ENCODE peak calls at places on chromosomes 12 and 14, in nine cellular contexts. One of them, this sample, is unnamed.

GRCh38 chr12:120496353-120497340 is 734 bp downstream of the DYNLL1 start:
- DNase-seq in H9: peak; percentile 53
- DNase-seq in HepG2: no peak
- DNase-seq in HCT116: no peak
- DNase-seq in K562: peak; percentile 89
- DNase-seq in OCI-LY7: peak; percentile 76
- DNase-seq in keratinocyte: no peak
- DNase-seq in MM.1S: peak; percentile 27
- DNase-seq in GM23338: peak; percentile 56
- DNase-seq in this sample: peak; percentile 42

GRCh38 chr14:69711471-69712216 is 55.3 kb upstream of the SRSF5 start:
- DNase-seq in MM.1S: no peak
- DNase-seq in HCT116: no peak
- DNase-seq in GM23338: no peak
- DNase-seq in H9: no peak
- DNase-seq in OCI-LY7: no peak
- DNase-seq in HepG2: no peak
- DNase-seq in K562: no peak
- DNase-seq in keratinocyte: no peak
- DNase-seq in this sample: no peak

GRCh38 chr14:91261986-91262549 is 17.6 kb upstream of the GPR68 start:
- DNase-seq in keratinocyte: no peak
- DNase-seq in HCT116: no peak
- DNase-seq in HepG2: no peak
- DNase-seq in OCI-LY7: no peak
- DNase-seq in MM.1S: no peak
- DNase-seq in GM23338: no peak
- DNase-seq in H9: no peak
- DNase-seq in K562: no peak
- DNase-seq in this sample: no peak

GRCh38 chr14:89011727-89012271 is 187.3 kb downstream of the TTC8 start:
- DNase-seq in MM.1S: no peak
- DNase-seq in OCI-LY7: no peak
- DNase-seq in keratinocyte: no peak
- DNase-seq in HepG2: no peak
- DNase-seq in GM23338: peak; percentile 47
- DNase-seq in HCT116: no peak
- DNase-seq in H9: no peak
- DNase-seq in K562: no peak
- DNase-seq in this sample: no peak

GRCh38 chr14:31228533-31228932 is 20.9 kb upstream of the HECTD1 start:
- DNase-seq in K562: no peak
- DNase-seq in OCI-LY7: no peak
- DNase-seq in H9: no peak
- DNase-seq in keratinocyte: no peak
- DNase-seq in HepG2: no peak
- DNase-seq in MM.1S: no peak
- DNase-seq in GM23338: no peak
- DNase-seq in HCT116: no peak
- DNase-seq in this sample: peak; percentile 77

GRCh38 chr12:3249081-3249800 is 172.1 kb downstream of the TSPAN9 start:
- DNase-seq in keratinocyte: no peak
- DNase-seq in HepG2: no peak
- DNase-seq in MM.1S: no peak
- DNase-seq in K562: no peak
- DNase-seq in GM23338: no peak
- DNase-seq in H9: no peak
- DNase-seq in OCI-LY7: no peak
- DNase-seq in HCT116: no peak
- DNase-seq in this sample: no peak

GRCh38 chr12:10634427-10634826 is 21.0 kb upstream of the MAGOHB start:
- DNase-seq in GM23338: no peak
- DNase-seq in MM.1S: no peak
- DNase-seq in H9: no peak
- DNase-seq in keratinocyte: no peak
- DNase-seq in HCT116: no peak
- DNase-seq in OCI-LY7: no peak
- DNase-seq in K562: no peak
- DNase-seq in HepG2: peak; percentile 3
- DNase-seq in this sample: peak; percentile 73

GRCh38 chr14:51478241-51478640 is 173.5 kb upstream of the FRMD6 start:
- DNase-seq in GM23338: no peak
- DNase-seq in K562: no peak
- DNase-seq in keratinocyte: no peak
- DNase-seq in MM.1S: no peak
- DNase-seq in H9: no peak
- DNase-seq in OCI-LY7: no peak
- DNase-seq in HepG2: no peak
- DNase-seq in HCT116: no peak
- DNase-seq in this sample: no peak

GRCh38 chr12:123049398-123050250 is 69.1 kb downstream of the ARL6IP4 start:
- DNase-seq in MM.1S: no peak
- DNase-seq in GM23338: no peak
- DNase-seq in HepG2: no peak
- DNase-seq in H9: no peak
- DNase-seq in keratinocyte: no peak
- DNase-seq in OCI-LY7: no peak
- DNase-seq in K562: no peak
- DNase-seq in HCT116: no peak
- DNase-seq in this sample: no peak

GRCh38 chr12:6960291-6961277 is 9.4 kb downstream of the PTPN6 start:
- DNase-seq in MM.1S: peak; percentile 78
- DNase-seq in H9: no peak
- DNase-seq in OCI-LY7: peak; percentile 68
- DNase-seq in keratinocyte: no peak
- DNase-seq in K562: no peak
- DNase-seq in HCT116: no peak
- DNase-seq in GM23338: no peak
- DNase-seq in HepG2: no peak
- DNase-seq in this sample: no peak

GRCh38 chr12:69105101-69105613 is 134.2 kb upstream of the CPSF6 start:
- DNase-seq in K562: no peak
- DNase-seq in keratinocyte: no peak
- DNase-seq in OCI-LY7: no peak
- DNase-seq in HepG2: no peak
- DNase-seq in H9: no peak
- DNase-seq in HCT116: no peak
- DNase-seq in GM23338: no peak
- DNase-seq in MM.1S: no peak
- DNase-seq in this sample: peak; percentile 11

GRCh38 chr12:109739747-109740693 is 26.4 kb downstream of the FAM222A start:
- DNase-seq in GM23338: peak; percentile 77
- DNase-seq in H9: peak; percentile 71
- DNase-seq in MM.1S: no peak
- DNase-seq in HepG2: no peak
- DNase-seq in keratinocyte: no peak
- DNase-seq in OCI-LY7: peak; percentile 24
- DNase-seq in K562: peak; percentile 68
- DNase-seq in HCT116: no peak
- DNase-seq in this sample: no peak

DNA sequence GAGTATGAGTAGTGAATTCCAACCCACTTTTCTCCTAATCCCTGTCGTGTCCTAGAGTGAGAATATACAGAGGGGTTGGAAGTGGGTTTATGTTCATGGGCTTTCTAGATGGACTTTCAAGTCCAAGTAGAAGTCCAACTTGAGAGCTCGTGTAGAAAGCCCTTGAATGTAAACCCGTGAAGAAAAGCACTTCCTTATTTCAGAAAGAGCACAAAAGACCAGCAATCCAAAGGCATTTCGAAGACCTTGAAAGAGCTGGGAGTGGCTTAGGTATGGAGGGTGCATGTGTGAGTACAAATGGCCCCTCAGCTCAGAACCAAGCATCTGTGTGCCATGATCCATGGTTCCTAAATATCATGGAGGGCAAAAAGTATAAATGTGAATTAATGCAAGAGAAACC is 160.7 kb downstream of the ETV6 start:
- DNase-seq in H9: no peak
- DNase-seq in K562: no peak
- DNase-seq in MM.1S: no peak
- DNase-seq in HCT116: no peak
- DNase-seq in OCI-LY7: peak; percentile 48
- DNase-seq in keratinocyte: no peak
- DNase-seq in HepG2: no peak
- DNase-seq in GM23338: no peak
- DNase-seq in this sample: no peak
- H3K4me1 ChIP-seq in H9: peaks cover 16% of the 10 kb centered on the region
- H3K4me1 ChIP-seq in K562: no peaks in the 10 kb centered on the region
- H3K4me1 ChIP-seq in MM.1S: peaks cover 54% of the 10 kb centered on the region
- H3K4me1 ChIP-seq in HCT116: no peaks in the 10 kb centered on the region
- H3K4me1 ChIP-seq in OCI-LY7: peaks cover 90% of the 10 kb centered on the region
- H3K4me1 ChIP-seq in keratinocyte: peaks cover 9% of the 10 kb centered on the region
- H3K4me1 ChIP-seq in HepG2: peaks cover 35% of the 10 kb centered on the region
- H3K4me1 ChIP-seq in GM23338: peaks cover 55% of the 10 kb centered on the region
- H3K4me1 ChIP-seq in this sample: peaks cover 4% of the 10 kb centered on the region

GRCh38 chr12:113239288-113239771 is 18.1 kb downstream of the TPCN1 start:
- DNase-seq in keratinocyte: no peak
- DNase-seq in HepG2: no peak
- DNase-seq in H9: no peak
- DNase-seq in MM.1S: no peak
- DNase-seq in K562: no peak
- DNase-seq in HCT116: no peak
- DNase-seq in OCI-LY7: no peak
- DNase-seq in GM23338: no peak
- DNase-seq in this sample: peak; percentile 34

GRCh38 chr12:113235976-113236375 is 14.7 kb downstream of the TPCN1 start:
- DNase-seq in GM23338: no peak
- DNase-seq in H9: no peak
- DNase-seq in HepG2: no peak
- DNase-seq in keratinocyte: no peak
- DNase-seq in OCI-LY7: no peak
- DNase-seq in MM.1S: no peak
- DNase-seq in HCT116: no peak
- DNase-seq in K562: no peak
- DNase-seq in this sample: no peak

GRCh38 chr12:113236539-113237354 is 15.5 kb downstream of the TPCN1 start:
- DNase-seq in HepG2: no peak
- DNase-seq in MM.1S: no peak
- DNase-seq in GM23338: no peak
- DNase-seq in OCI-LY7: no peak
- DNase-seq in keratinocyte: no peak
- DNase-seq in K562: no peak
- DNase-seq in HCT116: no peak
- DNase-seq in H9: no peak
- DNase-seq in this sample: no peak

GRCh38 chr12:113238309-113238708 is 17.0 kb downstream of the TPCN1 start:
- DNase-seq in GM23338: no peak
- DNase-seq in HepG2: no peak
- DNase-seq in MM.1S: no peak
- DNase-seq in OCI-LY7: no peak
- DNase-seq in H9: no peak
- DNase-seq in keratinocyte: no peak
- DNase-seq in K562: no peak
- DNase-seq in HCT116: no peak
- DNase-seq in this sample: no peak

DNA sequence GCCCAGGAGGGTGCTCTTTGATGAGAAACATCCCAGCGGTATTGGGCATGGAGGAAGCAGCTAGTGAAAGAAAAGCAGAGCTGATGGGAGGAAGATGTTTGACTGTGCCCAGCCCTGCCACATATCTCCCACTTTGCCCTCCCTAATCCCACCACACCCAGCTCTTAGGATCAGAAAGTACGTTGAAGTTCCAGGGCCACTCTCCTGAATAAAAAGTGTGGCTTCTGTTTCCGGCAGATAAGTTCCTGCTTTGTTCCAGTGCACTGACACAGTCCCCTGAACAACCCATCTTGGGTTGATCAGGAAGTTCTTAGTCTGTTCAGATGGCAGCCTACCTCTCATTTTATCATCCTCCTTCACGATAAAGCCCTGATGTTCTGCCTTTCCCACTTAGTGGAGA is 16.5 kb downstream of the TPCN1 start:
- DNase-seq in MM.1S: no peak
- DNase-seq in keratinocyte: no peak
- DNase-seq in HepG2: no peak
- DNase-seq in K562: peak; percentile 41
- DNase-seq in OCI-LY7: no peak
- DNase-seq in HCT116: no peak
- DNase-seq in H9: no peak
- DNase-seq in GM23338: no peak
- DNase-seq in this sample: no peak
- H3K79me2 ChIP-seq in MM.1S: no peaks in the 10 kb centered on the region
- H3K79me2 ChIP-seq in keratinocyte: no peaks in the 10 kb centered on the region
- H3K79me2 ChIP-seq in HepG2: no peaks in the 10 kb centered on the region
- H3K79me2 ChIP-seq in K562: no peaks in the 10 kb centered on the region
- H3K79me2 ChIP-seq in OCI-LY7: peaks cover 58% of the 10 kb centered on the region
- H3K79me2 ChIP-seq in HCT116: no peaks in the 10 kb centered on the region
- H3K79me2 ChIP-seq in H9: no peaks in the 10 kb centered on the region
- H3K79me2 ChIP-seq in GM23338: no peaks in the 10 kb centered on the region
- H3K79me2 ChIP-seq in this sample: peaks cover 10% of the 10 kb centered on the region

GRCh38 chr14:103006106-103006505 is 51.2 kb downstream of the CDC42BPB start:
- DNase-seq in keratinocyte: no peak
- DNase-seq in H9: no peak
- DNase-seq in HepG2: no peak
- DNase-seq in OCI-LY7: no peak
- DNase-seq in GM23338: no peak
- DNase-seq in K562: no peak
- DNase-seq in HCT116: no peak
- DNase-seq in MM.1S: no peak
- DNase-seq in this sample: no peak

GRCh38 chr14:103008126-103008525 is 49.2 kb downstream of the CDC42BPB start:
- DNase-seq in K562: no peak
- DNase-seq in HepG2: no peak
- DNase-seq in MM.1S: no peak
- DNase-seq in keratinocyte: no peak
- DNase-seq in H9: no peak
- DNase-seq in HCT116: no peak
- DNase-seq in GM23338: no peak
- DNase-seq in OCI-LY7: no peak
- DNase-seq in this sample: no peak

GRCh38 chr14:103008768-103009342 is 48.5 kb downstream of the CDC42BPB start:
- DNase-seq in keratinocyte: no peak
- DNase-seq in H9: no peak
- DNase-seq in GM23338: no peak
- DNase-seq in HepG2: no peak
- DNase-seq in MM.1S: no peak
- DNase-seq in K562: no peak
- DNase-seq in HCT116: no peak
- DNase-seq in OCI-LY7: no peak
- DNase-seq in this sample: peak; percentile 61

GRCh38 chr14:103006991-103007520 is 50.3 kb downstream of the CDC42BPB start:
- DNase-seq in HCT116: no peak
- DNase-seq in keratinocyte: no peak
- DNase-seq in H9: no peak
- DNase-seq in HepG2: no peak
- DNase-seq in MM.1S: no peak
- DNase-seq in GM23338: no peak
- DNase-seq in K562: no peak
- DNase-seq in OCI-LY7: no peak
- DNase-seq in this sample: no peak

GRCh38 chr14:103007555-103007954 is 49.8 kb downstream of the CDC42BPB start:
- DNase-seq in OCI-LY7: no peak
- DNase-seq in MM.1S: no peak
- DNase-seq in K562: no peak
- DNase-seq in HCT116: no peak
- DNase-seq in GM23338: no peak
- DNase-seq in H9: no peak
- DNase-seq in keratinocyte: no peak
- DNase-seq in HepG2: no peak
- DNase-seq in this sample: no peak
- H4K20me1 ChIP-seq in OCI-LY7: no peaks in the 10 kb centered on the region
- H4K20me1 ChIP-seq in MM.1S: no peaks in the 10 kb centered on the region
- H4K20me1 ChIP-seq in K562: no peaks in the 10 kb centered on the region
- H4K20me1 ChIP-seq in HCT116: no peaks in the 10 kb centered on the region
- H4K20me1 ChIP-seq in GM23338: peaks cover 22% of the 10 kb centered on the region
- H4K20me1 ChIP-seq in H9: no peaks in the 10 kb centered on the region
- H4K20me1 ChIP-seq in keratinocyte: peaks cover 3% of the 10 kb centered on the region
- H4K20me1 ChIP-seq in HepG2: no peaks in the 10 kb centered on the region
- H4K20me1 ChIP-seq in this sample: no peaks in the 10 kb centered on the region

GRCh38 chr12:26799741-26800140 is 33.3 kb downstream of the ITPR2 start:
- DNase-seq in keratinocyte: no peak
- DNase-seq in K562: no peak
- DNase-seq in H9: no peak
- DNase-seq in HepG2: no peak
- DNase-seq in OCI-LY7: no peak
- DNase-seq in MM.1S: peak; percentile 31
- DNase-seq in GM23338: no peak
- DNase-seq in HCT116: no peak
- DNase-seq in this sample: no peak
- H3K4me1 ChIP-seq in keratinocyte: peaks cover 28% of the 10 kb centered on the region
- H3K4me1 ChIP-seq in K562: no peaks in the 10 kb centered on the region
- H3K4me1 ChIP-seq in H9: no peaks in the 10 kb centered on the region
- H3K4me1 ChIP-seq in HepG2: peaks cover 22% of the 10 kb centered on the region
- H3K4me1 ChIP-seq in OCI-LY7: peaks cover 10% of the 10 kb centered on the region
- H3K4me1 ChIP-seq in MM.1S: peaks cover 22% of the 10 kb centered on the region
- H3K4me1 ChIP-seq in GM23338: peaks cover 6% of the 10 kb centered on the region
- H3K4me1 ChIP-seq in HCT116: peaks cover 8% of the 10 kb centered on the region
- H3K4me1 ChIP-seq in this sample: peaks cover 9% of the 10 kb centered on the region

This sample was measured in PC-3.